ENCODE peak calls at places on chromosome 18, in five cellular contexts. J is uterus, B is A549, V is IMR-90, I is OCI-LY7. R is an unnamed sample.
A peak's percentile ranks its signal among the peaks of the same experiment; 100 is the strongest.

GRCh38 chr18:10015288-10015701 is 101.5 kb downstream of the VAPA start:
- DNase-seq in B (no peak), J (no peak), I (no peak), V (peak; percentile 17), R (no peak)

GRCh38 chr18:67402543-67402942 is 114.0 kb downstream of the DSEL start:
- DNase-seq in J (no peak), I (no peak), B (no peak), V (peak; percentile 88), R (no peak)

GRCh38 chr18:57447154-57447621 is 12.0 kb downstream of the ONECUT2 start:
- DNase-seq in I (peak; percentile 1), J (no peak), B (no peak), V (peak; percentile 18), R (no peak)

GRCh38 chr18:8217041-8217564 is 392.1 kb upstream of the RAB12 start:
- DNase-seq in I (no peak), V (peak; percentile 18), B (no peak), J (no peak), R (no peak)

GRCh38 chr18:9434240-9434701 is 41.0 kb upstream of the RALBP1 start:
- DNase-seq in I (no peak), V (no peak), J (no peak), B (no peak), R (no peak)

GRCh38 chr18:56661414-56662101 is 10.4 kb downstream of the WDR7 start:
- DNase-seq in B (no peak), I (no peak), V (peak; percentile 21), J (no peak), R (no peak)

GRCh38 chr18:72700961-72701710 is 157.0 kb upstream of the CBLN2 start:
- DNase-seq in V (peak; percentile 14), B (no peak), J (no peak), I (no peak), R (no peak)

GRCh38 chr18:79512461-79513380 is 117.0 kb downstream of the NFATC1 start:
- DNase-seq in J (no peak), V (no peak), I (no peak), B (no peak), R (peak; percentile 38)

GRCh38 chr18:27616324-27616723 is 431.2 kb upstream of the CHST9 start:
- DNase-seq in V (no peak), J (no peak), I (no peak), B (no peak), R (no peak)

GRCh38 chr18:63936932-63937393 is 12.1 kb upstream of the HMSD start:
- DNase-seq in I (no peak), B (no peak), V (no peak), J (no peak), R (no peak)

GRCh38 chr18:8654482-8655451 is 45.5 kb downstream of the RAB12 start:
- DNase-seq in V (peak; percentile 34), B (peak; percentile 43), J (no peak), I (peak; percentile 55), R (no peak)

GRCh38 chr18:58657494-58657893 is 13.8 kb upstream of the MALT1 start:
- DNase-seq in B (no peak), I (no peak), J (no peak), V (no peak), R (no peak)

GRCh38 chr18:22632191-22632590 is 214.5 kb upstream of the CTAGE1 start:
- DNase-seq in B (no peak), J (no peak), I (no peak), V (peak; percentile 20), R (no peak)

GRCh38 chr18:35948080-35948479 is 24.4 kb upstream of the RMP24 start:
- DNase-seq in J (no peak), I (no peak), B (no peak), V (no peak), R (no peak)

GRCh38 chr18:35949090-35949489 is 23.4 kb upstream of the RMP24 start:
- DNase-seq in I (no peak), J (no peak), V (no peak), B (no peak), R (no peak)

GRCh38 chr18:35949903-35950627 is 22.4 kb upstream of the RMP24 start:
- DNase-seq in I (peak; percentile 30), B (peak; percentile 25), J (peak; percentile 43), V (peak; percentile 59), R (peak; percentile 59)

GRCh38 chr18:35953688-35954087 is 18.8 kb upstream of the RMP24 start:
- DNase-seq in V (no peak), J (no peak), I (no peak), B (no peak), R (no peak)

GRCh38 chr18:35950628-35950982 is 21.9 kb upstream of the RMP24 start:
- DNase-seq in B (no peak), I (no peak), V (no peak), J (no peak), R (no peak)
- TF ChIP-seq CTCF in B (no peak), I (peak; percentile 10), V (no peak), J (no peak), R (no peak)

DNA sequence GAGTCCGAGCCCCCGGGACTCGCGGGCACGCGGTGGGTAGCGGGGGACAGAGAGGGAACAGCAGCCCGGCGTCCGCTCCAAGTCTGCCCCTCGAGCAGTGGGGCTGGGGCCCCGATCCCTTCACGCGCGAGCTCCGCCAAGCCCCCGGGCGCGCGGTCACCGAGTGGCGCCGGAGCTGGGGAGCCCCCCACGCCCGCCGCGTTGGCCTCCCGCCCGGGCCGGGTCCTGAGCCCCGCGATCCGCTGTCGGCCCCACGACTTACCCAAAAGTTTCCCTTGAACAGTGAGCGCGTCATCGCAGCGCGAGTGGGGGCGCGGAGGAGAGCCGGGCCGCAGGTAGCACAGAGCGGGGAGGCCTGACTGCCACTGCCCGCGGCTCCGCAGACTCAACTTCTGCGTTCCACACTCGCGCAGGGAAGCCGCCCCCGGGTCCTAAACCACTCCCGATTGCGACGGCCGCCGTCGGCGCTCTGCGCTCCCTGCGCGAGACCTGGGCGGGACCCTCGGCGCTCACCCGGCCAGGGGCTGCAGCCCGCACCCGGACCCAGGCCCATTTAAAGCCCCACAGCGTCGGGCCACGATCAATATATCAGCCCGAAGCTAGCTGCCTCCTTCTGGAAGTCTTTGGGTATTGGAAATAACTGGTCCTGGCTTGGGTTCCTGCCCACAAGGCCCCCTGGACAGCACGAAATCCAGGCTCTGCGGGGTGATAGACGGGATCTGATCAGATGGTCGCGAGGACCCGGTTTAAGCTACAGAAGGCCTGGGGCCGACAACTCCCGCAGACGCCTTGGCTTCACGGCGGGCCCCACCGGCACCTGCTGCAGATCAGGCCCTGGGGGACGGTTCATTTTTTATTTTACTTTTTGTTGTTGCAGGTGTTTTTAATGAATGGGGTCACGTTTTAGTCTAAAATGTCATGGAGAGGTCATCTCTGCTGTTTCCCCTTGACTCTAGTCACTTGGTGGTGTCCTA is at the start of gene PSTPIP2:
- DNase-seq in J (peak; percentile 58), I (no peak), B (no peak), V (peak; percentile 54), R (peak; percentile 80)
- H3K27ac ChIP-seq in J (peak within 1 kb of the TSS; percentile 37), I (no peak within 1 kb of the TSS), B (peak within 1 kb of the TSS; percentile 7), V (peak within 1 kb of the TSS; percentile 9), R (no peak within 1 kb of the TSS)

GRCh38 chr18:13542520-13542847 is 183.9 kb downstream of the FAM210A start:
- DNase-seq in V (no peak), B (no peak), I (no peak), J (no peak), R (no peak)

GRCh38 chr18:13543144-13543543 is 183.2 kb downstream of the FAM210A start:
- DNase-seq in V (no peak), B (no peak), I (no peak), J (no peak), R (no peak)

GRCh38 chr18:13540783-13541182 is 185.6 kb downstream of the FAM210A start:
- DNase-seq in I (no peak), B (no peak), J (no peak), V (no peak), R (no peak)

GRCh38 chr18:13539843-13540535 is 186.4 kb downstream of the FAM210A start:
- DNase-seq in V (no peak), J (no peak), B (no peak), I (no peak), R (no peak)

GRCh38 chr18:13541621-13542519 is 184.5 kb downstream of the FAM210A start:
- DNase-seq in V (no peak), J (peak; percentile 69), B (peak; percentile 4), I (no peak), R (no peak)
- H3K4me3 ChIP-seq in V (no peak overlapping the region), J (no peak overlapping the region), B (peak overlapping the region; percentile 10), I (no peak overlapping the region), R (no peak overlapping the region)

GRCh38 chr18:35497334-35498197 is at the start of gene INO80C:
- DNase-seq in J (peak; percentile 92), I (peak; percentile 88), V (peak; percentile 93), B (peak; percentile 73), R (peak; percentile 93)
- TF ChIP-seq CTCF in J (peak; percentile 10), I (no peak), V (no peak), B (no peak), R (no peak)

GRCh38 chr18:12015697-12016062 is 34.4 kb downstream of the IMPA2 start:
- DNase-seq in J (no peak), B (no peak), I (no peak), V (peak; percentile 72), R (peak; percentile 71)
- H3K27ac ChIP-seq in J (no peak overlapping the region), B (no peak overlapping the region), I (no peak overlapping the region), V (peak overlapping the region; percentile 1), R (peak overlapping the region; percentile 56)

GRCh38 chr18:76459312-76459686 is 35.7 kb downstream of the ZNF516 start:
- DNase-seq in B (no peak), J (no peak), V (no peak), I (no peak), R (no peak)
- H3K4me3 ChIP-seq in B (no peak overlapping the region), J (no peak overlapping the region), V (no peak overlapping the region), I (no peak overlapping the region), R (no peak overlapping the region)